ENCODE peak calls at places on chromosome 20, in four cellular contexts. One of them, this sample, is unnamed.

GRCh38 chr20:39312107-39312506 is 350.0 kb downstream of the DHX35 start:
- DNase-seq in HCT116: no peak
- DNase-seq in PC-3: no peak
- DNase-seq in mesenchymal stem cell: no peak
- DNase-seq in this sample: no peak

GRCh38 chr20:36093025-36093803 is 61.3 kb upstream of the EPB41L1 start:
- DNase-seq in HCT116: no peak
- DNase-seq in PC-3: peak; percentile 52
- DNase-seq in mesenchymal stem cell: peak; percentile 55
- DNase-seq in this sample: peak; percentile 72

GRCh38 chr20:36303020-36303595 is 3.0 kb upstream of the DLGAP4 start:
- DNase-seq in HCT116: no peak
- DNase-seq in PC-3: no peak
- DNase-seq in mesenchymal stem cell: no peak
- DNase-seq in this sample: no peak

GRCh38 chr20:51507357-51508036 is 35.0 kb downstream of the NFATC2 start:
- DNase-seq in HCT116: no peak
- DNase-seq in PC-3: no peak
- DNase-seq in mesenchymal stem cell: no peak
- DNase-seq in this sample: no peak

GRCh38 chr20:57698867-57699275 is 10.9 kb downstream of the PMEPA1 start:
- DNase-seq in HCT116: no peak
- DNase-seq in PC-3: no peak
- DNase-seq in mesenchymal stem cell: peak; percentile 37
- DNase-seq in this sample: no peak

GRCh38 chr20:1324598-1325172 is 4.3 kb downstream of the SDCBP2 start:
- DNase-seq in HCT116: no peak
- DNase-seq in PC-3: peak; percentile 66
- DNase-seq in mesenchymal stem cell: peak; percentile 93
- DNase-seq in this sample: no peak

GRCh38 chr20:20568604-20569205 is 143.7 kb downstream of the RALGAPA2 start:
- DNase-seq in HCT116: no peak
- DNase-seq in PC-3: peak; percentile 66
- DNase-seq in mesenchymal stem cell: peak; percentile 47
- DNase-seq in this sample: peak; percentile 61

GRCh38 chr20:301886-302848 is 4.8 kb downstream of the ZCCHC3 start:
- DNase-seq in HCT116: no peak
- DNase-seq in PC-3: no peak
- DNase-seq in mesenchymal stem cell: peak; percentile 31
- DNase-seq in this sample: no peak

GRCh38 chr20:4602297-4602631 is 119.4 kb upstream of the PRND start:
- DNase-seq in HCT116: no peak
- DNase-seq in PC-3: peak; percentile 36
- DNase-seq in mesenchymal stem cell: peak; percentile 16
- DNase-seq in this sample: no peak

DNA sequence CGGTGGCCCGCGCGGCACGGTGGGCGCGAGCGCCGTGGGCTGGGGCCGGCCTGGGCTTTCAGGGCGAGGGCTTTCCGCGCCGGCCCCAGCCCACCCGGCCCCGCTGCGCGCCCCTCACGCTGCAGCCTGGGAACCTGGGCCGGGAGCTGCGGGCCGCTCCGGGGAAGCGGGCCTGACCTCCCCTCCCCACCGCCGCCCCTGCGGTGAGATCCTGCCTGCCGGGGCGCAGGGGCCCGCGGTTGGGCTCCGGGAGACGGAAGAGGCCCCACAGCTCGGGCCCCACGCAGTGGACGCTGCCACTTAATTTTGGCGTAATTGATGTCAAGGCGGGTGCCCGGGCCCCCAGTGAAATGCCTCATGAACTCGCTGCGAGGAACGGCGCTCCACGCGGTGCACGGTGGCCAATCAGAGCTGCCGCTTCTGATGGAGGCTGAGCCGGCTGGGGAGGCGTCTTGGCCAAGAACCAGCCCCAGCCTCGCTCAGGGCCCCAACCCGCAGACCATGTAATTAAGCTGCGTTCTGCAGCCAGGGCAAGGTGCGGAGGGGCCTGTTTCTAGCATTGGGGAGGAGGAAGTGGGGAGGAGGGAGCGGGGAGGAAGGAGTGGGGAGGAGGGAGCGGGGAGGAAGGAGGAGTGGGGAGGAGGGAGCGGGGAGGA is 96.1 kb upstream of the BHLHE23 start:
- DNase-seq in HCT116: no peak
- DNase-seq in PC-3: peak; percentile 35
- DNase-seq in mesenchymal stem cell: peak; percentile 23
- DNase-seq in this sample: no peak
- H3K4me2 ChIP-seq in HCT116: peak overlapping the region; percentile 91
- H3K4me2 ChIP-seq in PC-3: peak overlapping the region; percentile 96
- H3K4me2 ChIP-seq in mesenchymal stem cell: peak overlapping the region; percentile 96
- H3K4me2 ChIP-seq in this sample: peak overlapping the region; percentile 100

DNA sequence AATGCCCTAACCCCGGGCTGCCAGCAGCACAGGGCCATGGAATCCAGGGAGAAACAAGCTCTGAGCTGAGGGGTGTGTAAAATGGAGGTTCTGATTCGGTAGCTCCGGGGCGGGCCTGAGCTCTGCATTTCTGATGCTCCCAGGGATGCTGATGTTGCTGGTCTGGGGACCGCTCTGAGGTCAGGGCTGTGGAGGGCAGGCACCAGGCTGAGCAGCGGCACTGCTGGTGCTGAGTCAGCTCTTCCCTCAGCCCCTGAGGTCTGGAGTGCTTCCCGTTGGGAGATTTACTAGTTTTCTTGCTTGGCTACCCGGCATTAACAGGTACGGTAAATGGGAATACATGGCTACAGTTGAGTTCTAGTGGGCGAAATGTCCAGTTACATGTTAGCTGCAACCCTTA is 18.6 kb upstream of the CST3 start:
- DNase-seq in HCT116: no peak
- DNase-seq in PC-3: no peak
- DNase-seq in mesenchymal stem cell: no peak
- DNase-seq in this sample: no peak
- H3K4me2 ChIP-seq in HCT116: no peak overlapping the region
- H3K4me2 ChIP-seq in PC-3: no peak overlapping the region
- H3K4me2 ChIP-seq in mesenchymal stem cell: no peak overlapping the region
- H3K4me2 ChIP-seq in this sample: no peak overlapping the region

GRCh38 chr20:7146552-7147219 is 379.2 kb downstream of the BMP2 start:
- DNase-seq in HCT116: no peak
- DNase-seq in PC-3: no peak
- DNase-seq in mesenchymal stem cell: no peak
- DNase-seq in this sample: no peak

GRCh38 chr20:7151666-7152065 is 384.2 kb downstream of the BMP2 start:
- DNase-seq in HCT116: no peak
- DNase-seq in PC-3: no peak
- DNase-seq in mesenchymal stem cell: peak; percentile 34
- DNase-seq in this sample: no peak

GRCh38 chr20:7144464-7144863 is 377.0 kb downstream of the BMP2 start:
- DNase-seq in HCT116: no peak
- DNase-seq in PC-3: no peak
- DNase-seq in mesenchymal stem cell: no peak
- DNase-seq in this sample: no peak

GRCh38 chr20:7152071-7152470 is 384.6 kb downstream of the BMP2 start:
- DNase-seq in HCT116: no peak
- DNase-seq in PC-3: no peak
- DNase-seq in mesenchymal stem cell: no peak
- DNase-seq in this sample: no peak

GRCh38 chr20:7147220-7147601 is 379.7 kb downstream of the BMP2 start:
- DNase-seq in HCT116: no peak
- DNase-seq in PC-3: no peak
- DNase-seq in mesenchymal stem cell: no peak
- DNase-seq in this sample: peak; percentile 7
- H3K4me2 ChIP-seq in HCT116: no peak overlapping the region
- H3K4me2 ChIP-seq in PC-3: no peak overlapping the region
- H3K4me2 ChIP-seq in mesenchymal stem cell: no peak overlapping the region
- H3K4me2 ChIP-seq in this sample: peak overlapping the region; percentile 45

DNA sequence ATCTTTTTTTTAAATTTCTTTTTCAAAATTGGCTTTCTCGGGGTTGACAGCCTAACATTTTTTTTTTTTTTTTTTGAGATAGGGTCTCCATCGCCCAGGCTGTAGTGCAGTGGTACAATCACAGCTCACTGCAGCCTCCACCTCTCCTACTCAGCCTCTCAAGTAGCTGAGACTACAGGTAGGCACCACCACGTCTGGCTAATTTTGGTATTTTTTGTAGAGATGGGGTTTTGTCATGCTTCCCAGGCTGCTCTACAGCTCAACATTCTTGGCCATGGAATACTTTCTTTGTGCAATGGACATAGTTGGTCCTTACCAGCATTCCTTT is 6.4 kb upstream of the CTNNBL1 start:
- DNase-seq in HCT116: no peak
- DNase-seq in PC-3: no peak
- DNase-seq in mesenchymal stem cell: no peak
- DNase-seq in this sample: no peak
- H3K4me2 ChIP-seq in HCT116: no peak overlapping the region
- H3K4me2 ChIP-seq in PC-3: peak overlapping the region; percentile 63
- H3K4me2 ChIP-seq in mesenchymal stem cell: no peak overlapping the region
- H3K4me2 ChIP-seq in this sample: no peak overlapping the region

GRCh38 chr20:60642546-60642945 is 609.5 kb upstream of the CDH4 start:
- DNase-seq in HCT116: no peak
- DNase-seq in PC-3: no peak
- DNase-seq in mesenchymal stem cell: no peak
- DNase-seq in this sample: no peak
- H3K4me2 ChIP-seq in HCT116: no peak overlapping the region
- H3K4me2 ChIP-seq in PC-3: no peak overlapping the region
- H3K4me2 ChIP-seq in mesenchymal stem cell: no peak overlapping the region
- H3K4me2 ChIP-seq in this sample: no peak overlapping the region

GRCh38 chr20:47346172-47346571 is 10.3 kb downstream of the ZMYND8 start:
- DNase-seq in HCT116: no peak
- DNase-seq in PC-3: no peak
- DNase-seq in mesenchymal stem cell: no peak
- DNase-seq in this sample: no peak
- H3K4me2 ChIP-seq in HCT116: no peak overlapping the region
- H3K4me2 ChIP-seq in PC-3: no peak overlapping the region
- H3K4me2 ChIP-seq in mesenchymal stem cell: no peak overlapping the region
- H3K4me2 ChIP-seq in this sample: no peak overlapping the region

GRCh38 chr20:42364446-42364845 is 746.3 kb upstream of the CHD6 start:
- DNase-seq in HCT116: no peak
- DNase-seq in PC-3: no peak
- DNase-seq in mesenchymal stem cell: no peak
- DNase-seq in this sample: no peak
- H3K4me2 ChIP-seq in HCT116: no peak overlapping the region
- H3K4me2 ChIP-seq in PC-3: no peak overlapping the region
- H3K4me2 ChIP-seq in mesenchymal stem cell: no peak overlapping the region
- H3K4me2 ChIP-seq in this sample: no peak overlapping the region

GRCh38 chr20:24384865-24385264 is 84.6 kb upstream of the SYNDIG1 start:
- DNase-seq in HCT116: no peak
- DNase-seq in PC-3: no peak
- DNase-seq in mesenchymal stem cell: no peak
- DNase-seq in this sample: no peak
- H3K4me2 ChIP-seq in HCT116: no peak overlapping the region
- H3K4me2 ChIP-seq in PC-3: no peak overlapping the region
- H3K4me2 ChIP-seq in mesenchymal stem cell: no peak overlapping the region
- H3K4me2 ChIP-seq in this sample: no peak overlapping the region

DNA sequence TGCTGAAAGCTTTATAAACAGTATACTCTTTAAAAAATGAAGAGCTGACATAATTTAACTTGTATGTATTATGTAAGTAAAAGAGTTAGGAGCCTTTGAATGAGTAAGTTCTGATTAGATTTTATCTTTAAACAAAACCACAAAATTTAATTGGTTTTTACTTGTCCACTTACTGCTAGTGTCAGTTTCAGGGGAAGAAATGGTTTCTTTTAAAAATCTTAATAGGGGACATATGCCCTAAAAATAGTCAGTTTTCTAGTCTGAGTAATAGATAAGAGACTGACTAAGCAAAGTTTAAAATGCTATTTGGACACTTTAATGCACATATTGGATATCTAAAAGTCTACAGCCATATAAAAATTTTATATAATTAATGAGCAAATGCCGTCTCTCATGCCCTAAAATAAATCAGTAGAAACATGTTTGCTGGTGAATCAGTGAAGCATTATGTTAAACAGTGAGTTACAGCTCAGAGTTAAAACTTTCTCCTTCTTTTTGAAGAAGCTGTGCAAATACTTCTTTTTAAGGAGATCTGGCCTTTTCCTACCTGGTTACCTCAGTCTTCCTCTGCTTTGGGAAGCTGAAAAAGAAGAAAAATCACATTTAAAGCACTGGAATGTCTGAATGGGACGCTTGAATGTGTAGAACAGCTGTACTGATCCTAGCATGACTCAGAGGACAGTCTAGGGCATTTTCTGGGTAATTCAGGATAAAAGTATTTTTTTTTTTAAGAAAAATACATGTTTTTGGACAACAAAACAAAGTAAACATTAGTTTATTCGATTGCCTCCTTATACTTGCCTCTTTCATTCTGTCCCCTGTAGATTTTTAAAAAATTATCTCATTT is 55.3 kb downstream of the CDH26 start:
- DNase-seq in HCT116: no peak
- DNase-seq in PC-3: no peak
- DNase-seq in mesenchymal stem cell: no peak
- DNase-seq in this sample: no peak
- H3K4me2 ChIP-seq in HCT116: no peak overlapping the region
- H3K4me2 ChIP-seq in PC-3: no peak overlapping the region
- H3K4me2 ChIP-seq in mesenchymal stem cell: no peak overlapping the region
- H3K4me2 ChIP-seq in this sample: no peak overlapping the region

DNA sequence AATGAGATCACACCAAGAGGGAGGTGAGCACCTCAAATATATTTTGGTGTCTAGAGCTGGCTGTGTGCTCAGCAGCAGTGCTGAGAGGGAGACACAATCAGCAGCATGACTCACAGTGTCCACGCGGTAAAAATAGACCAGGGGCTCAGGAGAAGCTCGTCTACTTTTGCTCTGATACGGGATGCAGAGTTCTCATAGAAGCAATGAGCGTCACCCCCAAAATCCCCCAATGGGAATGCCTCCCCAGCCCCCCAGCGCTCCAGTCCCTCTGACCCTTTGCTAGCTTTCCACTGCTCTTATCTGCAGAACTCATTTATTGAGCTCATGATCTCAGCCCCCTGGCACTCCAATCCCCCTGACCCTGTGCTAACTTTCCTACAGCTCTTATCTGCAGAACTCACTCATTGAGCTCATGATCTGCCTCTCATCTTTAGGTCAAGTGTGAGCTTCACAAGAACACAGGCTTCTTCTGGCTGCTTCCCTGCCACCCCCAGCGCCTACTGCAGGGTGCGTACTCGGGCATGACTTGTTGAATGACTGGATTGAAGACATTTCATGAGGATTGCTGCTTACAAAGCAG is 34.0 kb downstream of the SYNDIG1 start:
- DNase-seq in HCT116: no peak
- DNase-seq in PC-3: no peak
- DNase-seq in mesenchymal stem cell: no peak
- DNase-seq in this sample: peak; percentile 72
- H3K4me2 ChIP-seq in HCT116: no peak overlapping the region
- H3K4me2 ChIP-seq in PC-3: no peak overlapping the region
- H3K4me2 ChIP-seq in mesenchymal stem cell: no peak overlapping the region
- H3K4me2 ChIP-seq in this sample: peak overlapping the region; percentile 24

This sample was measured in hepatocyte.